ENCODE peak calls at places on chromosomes 6 and 20, in four cellular contexts. G is GM12865, J is foreskin fibroblast, Q is left ventricle myocardium inferior. Y is an unnamed sample.

GRCh38 chr6:84172574-84172973 is 54.9 kb downstream of the CEP162 start:
- DNase-seq in J (no peak), G (no peak), Q (no peak), Y (no peak)

GRCh38 chr6:168032383-168032760 is 34.9 kb downstream of the KIF25 start:
- DNase-seq in Q (no peak), G (no peak), J (peak; percentile 75), Y (no peak)

GRCh38 chr20:24503352-24503931 is 34.0 kb downstream of the SYNDIG1 start:
- DNase-seq in J (no peak), G (no peak), Q (peak; percentile 51), Y (no peak)

GRCh38 chr6:27866370-27867050 is 45.7 kb downstream of the OR2B2 start:
- DNase-seq in J (peak; percentile 36), Q (no peak), G (peak; percentile 93), Y (peak; percentile 64)

GRCh38 chr20:49594143-49594928 is 26.4 kb upstream of the PTGIS start:
- DNase-seq in G (peak; percentile 82), Q (peak; percentile 76), J (peak; percentile 94), Y (no peak)

GRCh38 chr6:134347916-134348805 is 30.2 kb upstream of the SGK1 start:
- DNase-seq in Q (peak; percentile 23), G (no peak), J (peak; percentile 84), Y (no peak)

GRCh38 chr6:21836292-21836691 is 242.7 kb downstream of the SOX4 start:
- DNase-seq in G (no peak), Q (no peak), J (no peak), Y (no peak)

GRCh38 chr6:151215999-151216398 is 23.8 kb upstream of the AKAP12 start:
- DNase-seq in G (no peak), J (no peak), Q (no peak), Y (no peak)

GRCh38 chr20:21146242-21146641 is 20.4 kb downstream of the KIZ start:
- DNase-seq in J (no peak), Q (no peak), G (no peak), Y (no peak)

GRCh38 chr6:25962368-25963127 is at the start of gene TRIM38:
- DNase-seq in J (peak; percentile 89), Q (peak; percentile 29), G (peak; percentile 92), Y (peak; percentile 77)

GRCh38 chr20:7358670-7359069 is 581.6 kb downstream of the HAO1 start:
- DNase-seq in Q (no peak), J (no peak), G (no peak), Y (no peak)
- TF ChIP-seq CTCF in Q (no peak), J (no peak), G (no peak), Y (no peak)

DNA sequence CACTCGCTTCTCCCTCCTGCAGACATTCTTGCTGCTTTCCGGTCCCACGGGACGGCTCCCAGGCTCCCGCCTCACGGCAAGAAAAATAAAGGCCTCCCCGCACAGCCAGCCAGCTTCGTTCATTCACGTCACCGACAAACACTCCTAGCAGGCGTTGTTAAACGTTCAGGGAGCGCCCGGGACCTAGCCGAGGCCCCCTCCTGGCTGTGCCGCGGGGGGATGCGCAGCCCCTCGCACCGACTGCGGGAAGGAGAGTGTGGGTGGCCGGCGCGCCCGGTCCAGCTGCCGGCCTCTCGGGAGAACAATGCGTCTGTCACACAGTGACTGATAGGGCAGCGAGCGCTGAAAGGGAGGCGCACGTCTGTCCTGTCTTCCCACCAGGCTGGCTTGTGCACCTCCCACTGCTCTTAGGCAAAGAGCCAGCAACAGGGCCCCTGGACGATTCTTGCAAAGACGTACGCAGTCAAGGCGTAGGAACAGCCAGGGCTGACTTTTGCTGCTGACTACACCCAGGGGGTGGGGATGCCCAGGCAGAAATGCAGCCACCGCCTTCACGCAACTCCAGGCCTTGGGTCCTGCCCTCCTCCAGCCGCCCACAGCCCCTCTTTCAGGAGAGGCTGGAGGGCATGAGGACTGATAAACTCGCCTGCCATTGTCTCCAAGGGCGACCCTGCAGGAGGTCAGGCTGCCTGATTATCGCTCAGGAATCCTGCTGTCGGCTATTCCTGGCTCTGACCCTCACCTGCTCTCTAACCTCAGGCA is 61.8 kb upstream of the HDDC2 start:
- DNase-seq in G (no peak), J (no peak), Q (peak; percentile 79), Y (peak; percentile 10)
- TF ChIP-seq CTCF in G (no peak), J (no peak), Q (no peak), Y (no peak)

DNA sequence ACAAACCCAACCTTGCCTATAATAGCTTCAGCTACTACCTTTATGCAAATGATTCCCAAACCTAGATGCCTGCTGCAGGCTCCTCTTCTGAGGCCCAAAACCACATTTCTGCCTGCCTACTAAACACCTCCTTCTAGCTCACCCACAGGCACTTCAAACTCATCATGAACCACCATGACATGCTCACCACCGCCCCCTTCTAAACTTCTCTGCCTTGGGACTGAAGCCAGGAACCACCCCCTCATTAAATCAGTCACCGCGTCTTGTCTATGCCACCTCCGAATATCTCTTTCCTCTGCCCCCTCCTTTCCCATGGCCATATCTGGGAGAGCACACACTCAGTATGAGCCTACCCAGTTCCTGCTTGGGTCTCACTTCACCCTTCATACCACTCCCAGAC is 101.2 kb downstream of the SNAP25 start:
- DNase-seq in J (no peak), Q (no peak), G (no peak), Y (no peak)
- TF ChIP-seq CTCF in J (no peak), Q (no peak), G (no peak), Y (no peak)

DNA sequence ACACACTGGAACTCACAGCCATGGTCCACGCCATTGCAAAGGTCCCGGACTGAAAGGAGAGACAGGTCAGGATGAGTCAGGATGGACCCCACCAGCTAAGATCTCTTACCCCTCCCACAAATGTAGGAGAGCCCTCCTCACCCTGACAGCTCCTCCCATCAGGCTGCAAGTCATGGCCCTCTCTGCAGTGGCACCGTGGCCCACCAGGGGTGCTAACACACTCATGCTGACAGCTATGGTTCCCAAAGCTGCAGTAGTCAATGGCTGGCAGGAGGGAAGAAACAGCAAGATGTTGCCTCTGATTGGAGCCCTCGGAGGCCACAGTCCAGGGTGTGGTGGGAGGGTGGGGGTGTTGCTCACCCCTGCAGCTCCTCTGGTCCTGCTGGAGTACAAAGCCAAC is 5.7 kb upstream of the RBPJL start:
- DNase-seq in Q (no peak), G (peak; percentile 55), J (no peak), Y (peak; percentile 48)
- TF ChIP-seq CTCF in Q (peak; percentile 22), G (peak; percentile 64), J (no peak), Y (peak; percentile 41)

GRCh38 chr6:107805504-107805903 is 18.6 kb downstream of the SCML4 start:
- DNase-seq in Q (no peak), G (no peak), J (no peak), Y (no peak)

GRCh38 chr6:107806675-107807074 is 17.4 kb downstream of the SCML4 start:
- DNase-seq in Q (no peak), J (no peak), G (no peak), Y (no peak)

GRCh38 chr6:107801195-107801594 is 22.9 kb downstream of the SCML4 start:
- DNase-seq in Q (no peak), J (no peak), G (no peak), Y (no peak)

GRCh38 chr6:107807186-107807585 is 16.9 kb downstream of the SCML4 start:
- DNase-seq in G (no peak), J (no peak), Q (no peak), Y (no peak)

DNA sequence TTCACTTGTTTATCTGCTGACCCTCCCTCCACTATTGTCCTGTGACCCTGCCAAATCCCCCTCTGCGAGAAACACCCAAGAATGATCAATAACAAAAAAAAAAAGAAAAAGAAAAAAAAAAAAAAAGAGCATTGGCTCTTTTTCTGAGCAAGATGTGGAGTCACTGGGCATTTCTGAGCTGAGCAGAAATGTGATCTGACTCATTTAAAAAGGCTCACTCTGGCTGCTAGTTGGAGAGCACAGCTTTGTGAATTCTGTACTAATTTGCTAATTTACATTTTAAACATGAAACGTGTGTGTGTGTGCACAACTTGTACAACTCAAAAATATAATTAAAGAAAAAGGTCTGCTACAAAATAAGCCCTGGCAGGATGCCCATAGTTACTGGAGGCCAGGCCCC is 20.2 kb downstream of the SCML4 start:
- DNase-seq in Q (no peak), G (no peak), J (no peak), Y (no peak)
- TF ChIP-seq CTCF in Q (no peak), G (no peak), J (no peak), Y (no peak)

GRCh38 chr6:112879920-112880413 is 532.8 kb downstream of the RFPL4B start:
- DNase-seq in J (no peak), G (peak; percentile 89), Q (peak; percentile 13), Y (no peak)
- TF ChIP-seq CTCF in J (no peak), G (peak; percentile 73), Q (no peak), Y (no peak)

GRCh38 chr6:37314803-37315515 is 38.8 kb upstream of the RNF8 start:
- DNase-seq in J (no peak), Q (no peak), G (peak; percentile 66), Y (peak; percentile 62)

GRCh38 chr6:37311666-37312473 is 41.9 kb upstream of the RNF8 start:
- DNase-seq in Q (no peak), J (peak; percentile 47), G (no peak), Y (no peak)

GRCh38 chr6:37316071-37316470 is 37.7 kb upstream of the RNF8 start:
- DNase-seq in J (no peak), G (no peak), Q (no peak), Y (no peak)

GRCh38 chr6:37314117-37314802 is 39.5 kb upstream of the RNF8 start:
- DNase-seq in G (no peak), Q (no peak), J (no peak), Y (no peak)

DNA sequence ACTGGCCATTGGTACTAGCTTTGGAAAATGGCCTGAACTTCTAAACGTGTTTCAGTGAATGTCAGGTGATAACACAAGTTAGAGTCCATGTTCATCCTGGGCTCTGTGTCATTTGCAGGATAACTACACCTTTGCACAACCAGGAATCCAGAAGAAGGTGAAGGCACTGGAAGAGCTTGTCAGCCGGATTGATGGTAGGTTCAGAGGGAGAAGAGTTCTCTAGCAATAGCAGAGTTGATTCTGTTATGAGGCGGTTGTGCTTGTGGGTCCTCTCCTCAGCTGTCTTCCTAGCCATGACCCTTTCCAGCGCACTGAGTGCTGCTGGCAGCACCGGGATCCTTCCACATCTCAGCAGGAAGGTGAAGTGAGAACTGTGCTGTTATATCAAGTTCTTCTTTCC is 40.1 kb upstream of the RNF8 start:
- DNase-seq in G (no peak), J (no peak), Q (no peak), Y (no peak)
- TF ChIP-seq CTCF in G (no peak), J (no peak), Q (no peak), Y (no peak)

GRCh38 chr6:44496705-44497369 is 109.3 kb downstream of the CDC5L start:
- DNase-seq in G (no peak), Q (no peak), J (peak; percentile 43), Y (no peak)

GRCh38 chr6:44493132-44493531 is 105.6 kb downstream of the CDC5L start:
- DNase-seq in G (no peak), J (no peak), Q (no peak), Y (no peak)

GRCh38 chr6:44495036-44495901 is 107.8 kb downstream of the CDC5L start:
- DNase-seq in G (no peak), Q (no peak), J (no peak), Y (no peak)

GRCh38 chr6:44493593-44493992 is 106.1 kb downstream of the CDC5L start:
- DNase-seq in Q (no peak), J (no peak), G (no peak), Y (no peak)

GRCh38 chr6:44494011-44494501 is 106.5 kb downstream of the CDC5L start:
- DNase-seq in G (no peak), Q (no peak), J (peak; percentile 69), Y (no peak)
- TF ChIP-seq CTCF in G (no peak), Q (peak; percentile 16), J (no peak), Y (no peak)

Y was measured in GM10248.